ENCODE peak calls at places on chromosomes 5 and 9, in eight cellular contexts. Q is PC-3; Y is NCI-H1417; D is frontal cortex; R is ELR; N is activated gamma-delta T cell treated with anti-CD3 and anti-CD28 coated beads, Interleukin-2, amount 50 U/mL, for 16 hours; V is T-cell; J is psoas muscle. I is an unnamed sample.

GRCh38 chr5:151612689-151613427 is 21.7 kb upstream of the FAT2 start:
- DNase-seq in D (no peak), J (peak; percentile 30), N (no peak), Q (peak; percentile 83), V (no peak), R (peak; percentile 28), Y (no peak), I (no peak)

GRCh38 chr5:54610197-54610898 is 92.8 kb downstream of the SNX18 start:
- DNase-seq in Y (no peak), J (no peak), D (no peak), R (peak; percentile 21), N (no peak), V (peak; percentile 6), Q (no peak), I (no peak)

GRCh38 chr5:86979801-86980510 is 287.7 kb upstream of the RASA1 start:
- DNase-seq in R (peak; percentile 93), D (no peak), Q (peak; percentile 96), N (no peak), J (no peak), Y (no peak), V (no peak), I (no peak)

GRCh38 chr5:178319541-178320041 is 87.0 kb upstream of the PHYKPL start:
- DNase-seq in J (no peak), R (no peak), Y (no peak), D (no peak), V (no peak), N (no peak), Q (no peak), I (peak; percentile 51)

GRCh38 chr5:133015466-133015865 is 10.9 kb downstream of the ZCCHC10 start:
- DNase-seq in R (no peak), D (no peak), Y (no peak), N (no peak), Q (no peak), V (no peak), J (no peak), I (no peak)

GRCh38 chr9:29160763-29161353 is 1587.6 kb upstream of the C9orf72 start:
- DNase-seq in V (no peak), D (no peak), Y (peak; percentile 2), J (no peak), Q (no peak), R (no peak), N (no peak), I (no peak)

GRCh38 chr9:126306071-126306647 is 20.5 kb upstream of the MVB12B start:
- DNase-seq in Y (no peak), R (no peak), Q (no peak), N (no peak), D (no peak), J (no peak), V (no peak), I (no peak)

GRCh38 chr9:109504689-109505088 is 6.6 kb upstream of the PTPN3 start:
- DNase-seq in N (no peak), J (no peak), Y (no peak), D (no peak), V (no peak), R (no peak), Q (no peak), I (no peak)

GRCh38 chr5:66722653-66723052 is 126.5 kb downstream of the MAST4 start:
- DNase-seq in J (no peak), R (no peak), N (no peak), D (no peak), Y (no peak), Q (no peak), V (no peak), I (no peak)

GRCh38 chr5:15752886-15753285 is 252.9 kb downstream of the FBXL7 start:
- DNase-seq in Q (no peak), D (peak; percentile 2), Y (no peak), R (no peak), N (no peak), V (no peak), J (peak; percentile 41), I (no peak)

GRCh38 chr5:150627731-150628545 is 12.5 kb upstream of the SYNPO start:
- DNase-seq in J (no peak), R (peak; percentile 62), Q (no peak), Y (no peak), V (no peak), N (no peak), D (no peak), I (no peak)

GRCh38 chr9:25678147-25678666 is at the start of gene TUSC1:
- DNase-seq in R (peak; percentile 37), D (peak; percentile 79), Y (peak; percentile 55), J (peak; percentile 88), N (no peak), Q (peak; percentile 72), V (no peak), I (peak; percentile 89)

GRCh38 chr5:139014726-139015125 is 139.6 kb upstream of the LRRTM2 start:
- DNase-seq in V (no peak), J (no peak), N (no peak), D (no peak), Q (peak; percentile 81), R (peak; percentile 94), Y (no peak), I (no peak)

GRCh38 chr5:68405026-68405684 is 189.6 kb downstream of the PIK3R1 start:
- DNase-seq in V (no peak), Y (no peak), J (no peak), N (no peak), R (peak; percentile 52), Q (peak; percentile 4), D (no peak), I (no peak)

GRCh38 chr5:112208699-112209615 is 210.1 kb downstream of the EPB41L4A start:
- DNase-seq in N (no peak), Y (no peak), J (no peak), V (no peak), Q (no peak), R (no peak), D (no peak), I (no peak)

I was measured in sciatic nerve.